ENCODE peak calls at places on chromosomes 1 and 21, in four cellular contexts. U, D, X and Y are unnamed samples.

GRCh38 chr21:37886726-37887309 is 29.4 kb downstream of the KCNJ6 start:
- DNase-seq in U (no peak), D (no peak), X (no peak), Y (no peak)

GRCh38 chr1:58755468-58755872 is 28.4 kb downstream of the JUN start:
- DNase-seq in X (peak; percentile 83), D (peak; percentile 33), U (peak; percentile 63), Y (no peak)

GRCh38 chr1:193358419-193358818 is 172.0 kb upstream of the B3GALT2 start:
- DNase-seq in U (no peak), X (no peak), D (no peak), Y (peak; percentile 18)

GRCh38 chr1:2941907-2942306 is 79.4 kb upstream of the ACTRT2 start:
- DNase-seq in D (no peak), X (no peak), U (no peak), Y (no peak)

GRCh38 chr1:185559684-185560310 is 174.4 kb upstream of the HMCN1 start:
- DNase-seq in D (peak; percentile 72), U (peak; percentile 70), X (peak; percentile 26), Y (peak; percentile 58)

GRCh38 chr21:34670962-34671348 is 2.2 kb downstream of the CLIC6 start:
- DNase-seq in U (no peak), D (no peak), X (no peak), Y (no peak)

GRCh38 chr1:31523769-31524168 is 52.5 kb upstream of the TINAGL1 start:
- DNase-seq in X (peak; percentile 32), U (no peak), D (no peak), Y (no peak)

GRCh38 chr1:102241431-102242338 is 245.0 kb upstream of the OLFM3 start:
- DNase-seq in D (peak; percentile 24), U (no peak), X (no peak), Y (no peak)

GRCh38 chr1:60283690-60284089 is 210.1 kb upstream of the C1orf87 start:
- DNase-seq in X (peak; percentile 3), U (peak; percentile 1), D (no peak), Y (no peak)

GRCh38 chr1:84117868-84118267 is 26.2 kb upstream of the PRKACB start:
- DNase-seq in X (no peak), D (no peak), U (no peak), Y (no peak)

GRCh38 chr1:200524092-200524491 is 96.5 kb downstream of the KIF14 start:
- DNase-seq in X (no peak), D (no peak), U (no peak), Y (peak; percentile 19)

GRCh38 chr21:27047331-27048314 is 80.7 kb upstream of the ADAMTS5 start:
- DNase-seq in D (no peak), U (no peak), X (no peak), Y (no peak)

GRCh38 chr1:117930173-117930447 is 571 bp downstream of the WDR3 start:
- DNase-seq in U (no peak), D (no peak), X (no peak), Y (no peak)

GRCh38 chr1:224127925-224128819 is 14.3 kb downstream of the FBXO28 start:
- DNase-seq in U (no peak), D (no peak), X (no peak), Y (no peak)

GRCh38 chr1:221708076-221708571 is 33.8 kb downstream of the DUSP10 start:
- DNase-seq in D (peak; percentile 78), U (peak; percentile 90), X (no peak), Y (no peak)

GRCh38 chr1:56631901-56632300 is 13.2 kb upstream of the PRKAA2 start:
- DNase-seq in X (no peak), D (no peak), U (no peak), Y (no peak)

GRCh38 chr1:16026723-16027484 is 5.1 kb downstream of the CLCNKA start:
- DNase-seq in U (peak; percentile 79), X (no peak), D (no peak), Y (peak; percentile 98)

GRCh38 chr1:179061360-179062282 is 20.2 kb upstream of the TOR3A start:
- DNase-seq in D (no peak), U (peak; percentile 45), X (no peak), Y (no peak)

DNA sequence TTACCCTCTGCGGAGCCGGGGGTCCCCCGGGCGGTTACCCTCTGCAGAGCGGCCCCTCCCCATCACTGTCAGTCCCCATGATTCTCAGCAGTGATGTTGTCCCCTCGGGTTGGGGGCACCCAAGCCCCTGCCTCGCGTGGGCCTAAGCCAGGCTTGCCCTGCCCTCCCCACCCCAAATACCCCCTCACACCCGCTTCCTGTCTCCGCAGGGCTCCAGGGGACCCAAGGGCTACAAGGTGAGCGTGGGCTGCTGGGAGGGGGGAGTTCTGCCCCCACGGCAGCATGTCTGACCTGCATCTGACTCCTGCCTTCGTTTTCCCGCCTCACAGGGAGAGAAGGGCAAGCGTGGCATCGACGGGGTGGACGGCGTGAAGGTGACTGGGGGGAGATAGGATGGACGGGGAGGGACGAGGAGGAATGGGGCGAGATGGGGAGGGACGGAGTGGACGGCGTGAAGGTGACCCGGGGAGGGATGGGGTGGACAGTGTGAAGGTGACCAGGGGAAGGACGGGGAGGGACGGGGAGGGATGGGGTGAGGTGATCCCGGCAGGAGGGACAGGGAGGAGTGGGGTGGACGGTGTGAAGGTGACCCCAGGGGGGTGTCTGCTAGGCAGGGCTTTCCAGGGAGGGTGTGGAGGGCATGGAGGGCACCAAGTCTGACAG is 8.6 kb downstream of the COL6A1 start:
- DNase-seq in U (no peak), X (no peak), D (no peak), Y (peak; percentile 4)
- TF ChIP-seq NR2C2 in U (no peak), X (no peak), D (no peak), Y (no peak)

GRCh38 chr1:1202831-1203560 is 3.4 kb downstream of the TNFRSF18 start:
- DNase-seq in D (no peak), X (no peak), U (no peak), Y (no peak)

GRCh38 chr1:1198423-1199140 is 7.8 kb downstream of the TNFRSF18 start:
- DNase-seq in U (no peak), D (no peak), X (no peak), Y (peak; percentile 13)

GRCh38 chr1:1199141-1199960 is 7.0 kb downstream of the TNFRSF18 start:
- DNase-seq in U (no peak), X (no peak), D (no peak), Y (no peak)

GRCh38 chr1:1199961-1200875 is 6.2 kb downstream of the TNFRSF18 start:
- DNase-seq in D (no peak), U (no peak), X (no peak), Y (no peak)

DNA sequence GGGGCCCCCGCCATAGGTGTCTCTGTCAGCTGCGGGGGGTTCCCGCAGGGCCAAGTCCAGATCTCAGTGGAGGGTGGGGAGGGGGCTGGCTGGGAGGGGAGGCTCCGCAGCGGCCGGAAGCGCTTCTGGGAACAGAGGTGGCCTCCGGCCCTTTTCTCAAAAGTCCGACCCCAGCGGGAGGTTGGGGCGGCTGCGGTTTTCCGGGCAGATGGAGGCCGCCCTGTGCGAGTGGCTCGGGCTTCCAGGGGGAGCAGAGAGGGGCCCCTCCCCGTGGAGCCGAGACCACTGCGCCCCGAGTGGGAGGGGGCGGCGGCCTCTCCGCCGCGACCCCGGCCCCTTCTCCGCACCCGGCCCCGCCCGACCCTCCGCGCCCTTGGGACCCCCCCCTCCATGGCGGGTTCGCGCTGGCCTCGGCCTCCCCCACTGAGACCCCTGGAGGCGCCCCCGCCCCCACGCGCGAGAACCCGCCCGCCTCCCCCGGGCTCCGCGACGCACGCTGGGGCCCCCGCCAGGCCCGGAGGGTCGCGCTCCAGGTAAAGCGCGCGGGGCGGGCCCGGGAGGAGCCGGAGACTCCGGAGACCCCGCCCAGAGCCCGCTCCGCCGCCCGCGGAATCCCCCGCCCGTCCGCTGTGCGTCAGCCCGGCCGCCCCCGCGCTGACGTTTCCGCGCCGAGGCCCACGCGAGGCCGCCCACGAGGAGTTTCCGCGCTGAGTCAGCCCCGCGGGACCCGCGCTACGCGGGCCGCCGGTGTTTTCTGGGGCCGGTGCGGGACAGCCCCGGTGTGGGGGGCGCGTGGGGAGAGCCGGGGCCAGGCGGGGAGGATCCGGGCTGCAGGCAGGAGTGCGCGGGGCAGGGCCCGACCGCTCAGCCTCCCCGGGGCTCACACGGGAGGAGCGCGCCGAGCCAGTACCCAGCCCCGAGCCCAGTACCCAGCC is 5.2 kb downstream of the TNFRSF18 start:
- DNase-seq in X (no peak), D (no peak), U (peak; percentile 79), Y (peak; percentile 55)
- TF ChIP-seq ETV6 in X (no peak), D (no peak), U (no peak), Y (no peak)

GRCh38 chr1:55285849-55286248 is 70.7 kb upstream of the USP24 start:
- DNase-seq in X (no peak), U (no peak), D (no peak), Y (no peak)

GRCh38 chr1:55287732-55288131 is 72.6 kb upstream of the USP24 start:
- DNase-seq in U (no peak), X (no peak), D (no peak), Y (no peak)

GRCh38 chr1:55282058-55282457 is 66.9 kb upstream of the USP24 start:
- DNase-seq in D (no peak), X (no peak), U (no peak), Y (no peak)

GRCh38 chr1:55286851-55287602 is 71.9 kb upstream of the USP24 start:
- DNase-seq in X (no peak), D (no peak), U (no peak), Y (no peak)

GRCh38 chr1:55284856-55285255 is 69.7 kb upstream of the USP24 start:
- DNase-seq in D (peak; percentile 5), X (no peak), U (peak; percentile 54), Y (no peak)
- TF ChIP-seq NR2C2 in D (no peak), X (no peak), U (no peak), Y (no peak)

DNA sequence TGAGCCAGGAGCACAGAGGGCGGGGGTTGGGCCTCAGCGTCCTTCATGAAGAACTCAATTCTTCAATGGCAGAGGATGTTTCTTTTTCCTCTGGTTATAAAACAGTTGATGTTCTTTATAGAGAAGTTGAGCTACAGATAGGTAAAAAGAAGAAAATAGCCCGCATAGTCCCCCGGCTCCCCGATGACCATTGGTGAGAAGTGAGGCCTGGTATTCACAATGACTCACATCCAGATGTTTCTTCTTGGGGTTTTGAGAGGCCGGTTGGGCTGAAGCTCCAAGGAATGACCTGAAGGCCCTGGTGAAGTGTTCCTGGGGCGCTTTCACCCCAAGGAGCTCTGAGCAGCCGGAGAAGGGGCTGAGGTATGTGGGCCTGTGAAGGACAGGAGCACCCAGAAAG is 444.4 kb downstream of the CAMTA1 start:
- DNase-seq in D (no peak), U (no peak), X (no peak), Y (no peak)
- TF ChIP-seq ETV6 in D (no peak), U (no peak), X (no peak), Y (no peak)

DNA sequence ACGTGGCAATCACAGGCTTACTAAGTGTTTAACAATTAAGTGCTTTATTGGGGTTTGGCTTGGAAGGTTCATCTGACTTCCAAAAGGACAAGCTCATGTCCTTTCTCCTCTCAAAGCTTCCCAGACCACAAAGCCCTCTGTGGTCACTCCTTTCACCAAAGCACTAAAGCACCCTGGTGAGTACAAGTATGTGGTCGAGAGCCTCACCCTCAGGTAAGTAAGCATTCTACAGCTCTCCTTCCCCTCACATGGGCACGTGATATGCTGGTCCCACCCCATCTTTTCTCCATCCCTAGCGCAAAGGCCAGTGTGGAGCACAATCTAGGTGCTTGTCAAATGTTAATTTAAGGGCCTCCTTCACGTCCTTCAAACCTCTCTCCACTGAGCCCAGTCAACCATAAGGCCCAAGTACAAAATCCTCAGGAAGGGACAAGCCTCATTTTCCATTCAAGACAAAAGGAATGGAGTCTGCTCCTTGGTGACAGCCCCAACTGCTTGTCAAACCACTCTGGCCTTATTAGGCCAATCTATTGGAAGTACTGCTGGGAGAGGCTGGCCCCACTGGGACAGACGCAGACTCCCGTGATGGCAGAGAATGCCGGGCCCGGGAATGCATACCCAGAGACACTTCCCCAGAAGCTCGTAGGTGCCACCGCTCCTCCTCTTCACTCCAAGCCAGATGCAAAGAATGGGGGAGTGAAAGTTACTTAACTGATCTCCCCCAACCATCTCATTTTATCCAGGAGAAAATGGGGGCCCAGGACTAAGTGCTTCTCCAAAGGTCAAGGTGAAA is 7.8 kb downstream of the STMN1 start:
- DNase-seq in X (no peak), D (no peak), U (no peak), Y (no peak)
- TF ChIP-seq NR2C2 in X (no peak), D (no peak), U (no peak), Y (no peak)

GRCh38 chr21:17441370-17441769 is 71.5 kb upstream of the CXADR start:
- DNase-seq in U (no peak), D (no peak), X (peak; percentile 97), Y (no peak)
- TF ChIP-seq ETV6 in U (no peak), D (no peak), X (no peak), Y (no peak)